ENCODE peak calls at places on chromosome 9, in five cellular contexts. Z is neuronal stem cell, W is H9, X is H1, N is trophoblast cell. Q is an unnamed sample.

GRCh38 chr9:111944467-111944866 is 47.9 kb downstream of the UGCG start:
- DNase-seq in Z (no peak), W (no peak), X (no peak), N (no peak), Q (peak; percentile 81)

GRCh38 chr9:74570879-74571512 is 73.9 kb downstream of the RORB start:
- DNase-seq in Z (peak; percentile 14), W (no peak), X (no peak), N (peak; percentile 28), Q (peak; percentile 39)

GRCh38 chr9:106339882-106340281 is 523.1 kb upstream of the ZNF462 start:
- DNase-seq in Z (no peak), W (no peak), X (no peak), N (no peak), Q (no peak)

GRCh38 chr9:98087420-98088354 is 31.2 kb downstream of the NANS start:
- DNase-seq in Z (peak; percentile 32), W (peak; percentile 86), X (peak; percentile 75), N (peak; percentile 97), Q (peak; percentile 36)

GRCh38 chr9:129840024-129840423 is 4.8 kb downstream of the USP20 start:
- DNase-seq in Z (no peak), W (no peak), X (no peak), N (no peak), Q (no peak)

GRCh38 chr9:16618524-16618923 is 251.9 kb downstream of the BNC2 start:
- DNase-seq in Z (no peak), W (no peak), X (no peak), N (no peak), Q (no peak)

GRCh38 chr9:89929721-89930480 is 325.1 kb downstream of the GADD45G start:
- DNase-seq in Z (no peak), W (no peak), X (no peak), N (no peak), Q (peak; percentile 40)

GRCh38 chr9:108580021-108580439 is 275.8 kb downstream of the ACTL7B start:
- DNase-seq in Z (no peak), W (no peak), X (no peak), N (peak; percentile 16), Q (no peak)

GRCh38 chr9:6902423-6902822 is 144.7 kb downstream of the KDM4C start:
- DNase-seq in Z (no peak), W (no peak), X (no peak), N (no peak), Q (no peak)

GRCh38 chr9:6051511-6051950 is 36.1 kb upstream of the RANBP6 start:
- DNase-seq in Z (no peak), W (no peak), X (no peak), N (no peak), Q (no peak)

GRCh38 chr9:95218790-95219189 is 98.7 kb downstream of the FANCC start:
- DNase-seq in Z (no peak), W (no peak), X (no peak), N (no peak), Q (no peak)

GRCh38 chr9:31259824-31260223 is 1124.6 kb upstream of the ACO1 start:
- DNase-seq in Z (no peak), W (no peak), X (no peak), N (no peak), Q (no peak)

GRCh38 chr9:110131499-110131898 is 76.5 kb downstream of the C9orf152 start:
- DNase-seq in Z (peak; percentile 38), W (no peak), X (no peak), N (peak; percentile 88), Q (peak; percentile 54)

GRCh38 chr9:32587901-32588300 is 14.9 kb upstream of the NDUFB6 start:
- DNase-seq in Z (no peak), W (no peak), X (no peak), N (no peak), Q (peak; percentile 30)

GRCh38 chr9:14538529-14538928 is 154.7 kb downstream of the ZDHHC21 start:
- DNase-seq in Z (no peak), W (no peak), X (no peak), N (peak; percentile 89), Q (no peak)

GRCh38 chr9:136171009-136171800 is 33.7 kb downstream of the LHX3 start:
- DNase-seq in Z (peak; percentile 89), W (peak; percentile 83), X (no peak), N (no peak), Q (no peak)

GRCh38 chr9:37592108-37592951 is at the start of gene TOMM5:
- DNase-seq in Z (peak; percentile 70), W (peak; percentile 91), X (peak; percentile 87), N (peak; percentile 87), Q (peak; percentile 95)

GRCh38 chr9:75086443-75087278 is 1.3 kb downstream of the NMRK1 start:
- DNase-seq in Z (no peak), W (no peak), X (no peak), N (peak; percentile 42), Q (peak; percentile 58)

GRCh38 chr9:130027533-130028370 is 15.2 kb downstream of the FNBP1 start:
- DNase-seq in Z (no peak), W (no peak), X (no peak), N (no peak), Q (no peak)

GRCh38 chr9:137185921-137186320 is 2.4 kb downstream of the ANAPC2 start:
- DNase-seq in Z (no peak), W (no peak), X (no peak), N (no peak), Q (no peak)

DNA sequence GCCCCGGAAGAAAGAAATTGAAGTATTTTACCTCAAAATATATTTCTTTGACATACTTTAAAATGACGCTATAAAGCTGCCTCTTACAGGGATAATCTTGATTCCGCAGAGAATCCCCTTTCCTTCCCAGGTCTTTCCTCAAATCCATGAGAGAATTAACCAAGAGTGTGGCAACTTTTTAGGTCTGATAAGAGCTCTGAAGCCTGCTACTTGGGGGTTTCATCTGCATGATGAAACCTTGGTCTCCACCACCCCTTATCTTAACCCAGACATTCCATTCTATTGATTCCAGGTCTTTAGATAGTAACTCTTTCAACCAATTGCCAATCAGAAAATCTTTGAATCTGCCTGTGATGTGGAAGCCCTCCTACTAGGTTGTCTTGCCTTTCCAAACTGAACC is 173.7 kb downstream of the CEMIP2 start:
- DNase-seq in Z (no peak), W (no peak), X (no peak), N (no peak), Q (no peak)
- H2BK12ac ChIP-seq in Z (no peak overlapping the region), W (no peak overlapping the region), X (no peak overlapping the region), N (no peak overlapping the region), Q (no peak overlapping the region)

GRCh38 chr9:115360122-115360521 is 242.2 kb upstream of the TNC start:
- DNase-seq in Z (peak; percentile 23), W (no peak), X (no peak), N (no peak), Q (no peak)
- H2BK12ac ChIP-seq in Z (no peak overlapping the region), W (no peak overlapping the region), X (no peak overlapping the region), N (no peak overlapping the region), Q (no peak overlapping the region)

DNA sequence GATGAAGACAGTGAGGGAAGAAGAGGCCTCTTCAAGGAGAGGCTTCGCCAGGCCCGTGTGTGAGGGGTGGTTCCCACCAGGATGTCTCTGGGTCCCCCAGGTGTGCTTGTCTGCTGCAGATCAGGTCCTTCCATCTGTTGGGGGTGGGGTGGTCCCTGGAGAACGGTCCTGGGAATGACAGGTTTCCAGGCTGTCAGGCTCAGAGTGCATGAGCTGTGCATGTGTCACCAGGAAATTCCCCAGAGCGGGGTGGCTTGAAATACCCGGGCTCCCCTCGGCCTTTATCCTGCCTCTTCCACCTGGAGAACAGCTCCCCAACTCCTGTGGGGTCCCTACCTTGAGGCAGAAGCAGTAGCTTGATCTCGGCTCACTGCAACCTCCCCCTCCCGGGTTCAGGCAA is 118.8 kb downstream of the GAPVD1 start:
- DNase-seq in Z (no peak), W (no peak), X (no peak), N (no peak), Q (peak; percentile 7)
- H2BK12ac ChIP-seq in Z (no peak overlapping the region), W (no peak overlapping the region), X (no peak overlapping the region), N (no peak overlapping the region), Q (no peak overlapping the region)

GRCh38 chr9:134363450-134363849 is 37.2 kb downstream of the RXRA start:
- DNase-seq in Z (no peak), W (no peak), X (no peak), N (no peak), Q (no peak)
- H2BK12ac ChIP-seq in Z (no peak overlapping the region), W (no peak overlapping the region), X (no peak overlapping the region), N (no peak overlapping the region), Q (no peak overlapping the region)

DNA sequence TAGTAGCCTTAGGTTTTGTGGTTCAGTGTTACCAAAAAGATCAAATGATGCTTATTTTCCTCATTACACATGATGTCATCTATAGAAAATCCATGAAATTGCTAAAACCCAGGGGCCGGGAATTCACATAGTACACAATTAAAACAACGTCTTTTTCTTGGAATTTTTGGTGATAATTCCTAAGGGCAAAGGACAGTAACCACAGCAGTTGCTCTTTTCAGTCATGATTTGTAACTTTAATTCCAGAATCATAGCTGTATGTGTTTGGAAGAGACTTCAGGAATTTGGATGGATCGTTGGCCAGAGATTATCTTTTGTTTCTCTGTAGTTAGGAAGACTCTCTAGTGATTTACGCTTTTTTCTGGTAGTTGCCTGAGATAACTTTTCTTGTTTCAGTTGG is 748.7 kb downstream of the TLE4 start:
- DNase-seq in Z (no peak), W (no peak), X (no peak), N (no peak), Q (peak; percentile 5)
- H2BK12ac ChIP-seq in Z (no peak overlapping the region), W (no peak overlapping the region), X (no peak overlapping the region), N (no peak overlapping the region), Q (no peak overlapping the region)

DNA sequence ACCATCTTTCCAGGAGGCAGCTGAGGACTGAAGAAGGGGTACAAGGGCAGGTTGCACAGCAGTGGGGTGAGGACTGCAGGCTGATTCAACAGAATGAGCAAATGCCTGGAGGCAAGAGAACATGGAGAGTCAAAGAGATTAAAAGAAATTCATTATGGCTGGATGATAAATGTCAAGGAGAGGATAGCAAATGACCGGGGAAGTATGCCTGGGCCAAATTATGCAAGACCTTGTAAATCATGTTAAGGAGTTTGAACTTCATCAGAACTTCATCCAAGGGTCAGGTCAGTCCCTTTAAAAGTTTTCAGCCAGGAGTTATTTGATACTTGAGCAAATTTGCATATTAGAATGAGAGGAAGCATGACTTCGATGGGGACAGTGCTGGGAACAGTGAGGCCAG is 510.0 kb upstream of the TLE4 start:
- DNase-seq in Z (no peak), W (no peak), X (no peak), N (no peak), Q (no peak)
- H2BK12ac ChIP-seq in Z (no peak overlapping the region), W (no peak overlapping the region), X (no peak overlapping the region), N (no peak overlapping the region), Q (no peak overlapping the region)

DNA sequence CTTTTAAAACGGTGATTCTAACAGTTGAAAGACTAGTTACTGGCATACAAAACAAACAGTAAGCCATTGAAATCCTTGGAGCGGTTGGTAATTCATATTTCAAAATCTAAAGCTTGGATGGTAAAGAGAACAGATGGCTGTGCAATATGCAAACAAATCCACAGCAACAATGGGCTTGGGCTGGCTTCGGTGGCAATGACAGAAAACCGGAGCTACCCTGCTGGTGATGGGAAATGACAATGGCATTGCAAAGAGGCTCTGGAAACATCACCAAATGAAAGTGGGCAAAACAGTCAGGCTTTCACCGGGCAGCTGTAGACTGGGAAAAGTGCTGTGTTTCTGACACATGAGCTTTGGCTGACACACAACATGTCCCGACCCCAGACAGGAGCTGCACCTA is 42.2 kb downstream of the MED27 start:
- DNase-seq in Z (no peak), W (no peak), X (no peak), N (no peak), Q (no peak)
- H2BK12ac ChIP-seq in Z (no peak overlapping the region), W (no peak overlapping the region), X (no peak overlapping the region), N (no peak overlapping the region), Q (no peak overlapping the region)

DNA sequence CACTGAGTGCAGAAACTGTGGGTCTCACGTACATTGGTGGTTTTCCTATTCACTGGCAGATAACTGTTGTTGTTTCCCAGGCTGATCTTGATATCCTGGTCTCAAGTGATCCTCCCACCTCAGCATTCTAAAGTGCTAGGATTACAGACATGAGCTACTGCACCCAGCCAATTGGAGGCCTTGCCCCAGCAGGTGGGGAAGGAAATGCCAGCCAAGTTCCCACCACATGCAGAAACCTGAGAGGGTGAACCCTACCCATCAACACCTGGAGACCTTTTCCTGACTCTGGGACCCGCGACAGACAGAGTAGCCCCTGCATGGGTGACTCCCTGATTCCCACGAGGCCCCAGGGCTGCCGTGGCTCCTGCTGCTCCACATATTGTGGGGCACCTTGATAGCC is 107.7 kb downstream of the GDA start:
- DNase-seq in Z (no peak), W (peak; percentile 59), X (no peak), N (no peak), Q (no peak)
- H2BK12ac ChIP-seq in Z (no peak overlapping the region), W (no peak overlapping the region), X (no peak overlapping the region), N (no peak overlapping the region), Q (no peak overlapping the region)